ENCODE peak calls at places on chromosome 7, in six cellular contexts. R, C, E, Y, P and H are unnamed samples. For H3K27me3 and H3K36me3, the result is how much of the 10 kb centered on the place peaks cover.

GRCh38 chr7:102991540-102992214 is 78.9 kb downstream of the LRRC17 start:
- DNase-seq in Y (peak), C (no peak), P (no peak), E (no peak), R (no peak), H (no peak)

GRCh38 chr7:4959356-4959755 is 369 bp upstream of the MMD2 start:
- DNase-seq in E (no peak), P (no peak), C (no peak), Y (no peak), R (no peak), H (peak)

GRCh38 chr7:155804431-155804831 is 7.8 kb downstream of the SHH start:
- DNase-seq in E (no peak), P (no peak), Y (no peak), R (no peak), C (no peak), H (no peak)

GRCh38 chr7:65269150-65269856 is 104.4 kb upstream of the ZNF92 start:
- DNase-seq in E (no peak), C (no peak), R (no peak), P (no peak), Y (peak), H (no peak)

GRCh38 chr7:69814421-69814962 is 216.2 kb downstream of the AUTS2 start:
- DNase-seq in R (peak), C (no peak), E (no peak), Y (no peak), P (no peak), H (no peak)

GRCh38 chr7:46532571-46532970 is 611.5 kb upstream of the IGFBP3 start:
- DNase-seq in Y (no peak), P (no peak), E (no peak), R (no peak), C (no peak), H (no peak)

GRCh38 chr7:1598961-1599360 is 29.1 kb upstream of the PSMG3 start:
- DNase-seq in P (no peak), E (no peak), Y (no peak), R (peak), C (no peak), H (no peak)

GRCh38 chr7:122618603-122619189 is 80.2 kb downstream of the RNF133 start:
- DNase-seq in P (no peak), R (no peak), C (no peak), Y (no peak), E (no peak), H (no peak)

GRCh38 chr7:27095897-27096755 is at the start of gene HOXA1:
- DNase-seq in C (peak), R (peak), Y (peak), P (peak), E (peak), H (peak)

GRCh38 chr7:80284848-80285247 is 150.2 kb downstream of the GNAI1 start:
- DNase-seq in R (no peak), E (no peak), Y (no peak), C (no peak), P (no peak), H (no peak)

DNA sequence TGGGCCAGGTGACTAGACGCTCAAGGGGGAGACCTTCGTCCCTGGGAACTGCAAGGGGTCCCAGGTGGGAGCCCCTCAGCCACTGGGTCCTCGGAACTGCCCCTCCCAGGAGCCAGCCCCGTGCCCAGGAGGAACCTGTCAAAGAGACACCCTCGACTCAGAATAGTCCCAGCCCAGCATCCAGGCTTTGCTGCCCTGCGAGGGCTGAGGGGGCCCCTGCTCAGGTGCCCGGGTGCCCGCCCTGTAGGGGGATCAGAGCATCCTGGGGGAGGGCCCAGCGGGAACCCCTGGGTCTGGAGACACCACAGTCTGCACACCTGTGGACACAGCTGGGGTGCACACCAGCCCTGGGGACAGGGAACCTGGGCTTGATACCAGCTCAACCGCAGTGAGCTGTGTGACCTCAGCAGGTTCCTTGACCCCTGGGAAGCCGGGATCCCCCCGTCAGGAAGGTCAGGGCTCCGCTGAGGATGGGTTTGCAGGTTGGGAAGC is 394 bp downstream of the ELN start:
- DNase-seq in P (no peak), R (no peak), Y (no peak), E (no peak), C (no peak), H (no peak)
- H3K27me3 ChIP-seq in P (under half), R (under half), Y (half or more), E (under half), C (half or more), H (under half)

GRCh38 chr7:18903676-18904075 is 213.8 kb downstream of the TWIST1 start:
- DNase-seq in Y (no peak), R (no peak), E (no peak), C (no peak), P (no peak), H (no peak)
- H3K36me3 ChIP-seq in Y (under half), R (under half), E (under half), C (under half), P (under half), H (under half)

GRCh38 chr7:44634187-44634838 is 27.9 kb downstream of the OGDH start:
- DNase-seq in Y (no peak), C (no peak), R (no peak), P (no peak), E (no peak), H (no peak)
- TF ChIP-seq POLR2A in Y (peak), C (no peak), R (no peak), P (no peak), E (no peak), H (no peak)

DNA sequence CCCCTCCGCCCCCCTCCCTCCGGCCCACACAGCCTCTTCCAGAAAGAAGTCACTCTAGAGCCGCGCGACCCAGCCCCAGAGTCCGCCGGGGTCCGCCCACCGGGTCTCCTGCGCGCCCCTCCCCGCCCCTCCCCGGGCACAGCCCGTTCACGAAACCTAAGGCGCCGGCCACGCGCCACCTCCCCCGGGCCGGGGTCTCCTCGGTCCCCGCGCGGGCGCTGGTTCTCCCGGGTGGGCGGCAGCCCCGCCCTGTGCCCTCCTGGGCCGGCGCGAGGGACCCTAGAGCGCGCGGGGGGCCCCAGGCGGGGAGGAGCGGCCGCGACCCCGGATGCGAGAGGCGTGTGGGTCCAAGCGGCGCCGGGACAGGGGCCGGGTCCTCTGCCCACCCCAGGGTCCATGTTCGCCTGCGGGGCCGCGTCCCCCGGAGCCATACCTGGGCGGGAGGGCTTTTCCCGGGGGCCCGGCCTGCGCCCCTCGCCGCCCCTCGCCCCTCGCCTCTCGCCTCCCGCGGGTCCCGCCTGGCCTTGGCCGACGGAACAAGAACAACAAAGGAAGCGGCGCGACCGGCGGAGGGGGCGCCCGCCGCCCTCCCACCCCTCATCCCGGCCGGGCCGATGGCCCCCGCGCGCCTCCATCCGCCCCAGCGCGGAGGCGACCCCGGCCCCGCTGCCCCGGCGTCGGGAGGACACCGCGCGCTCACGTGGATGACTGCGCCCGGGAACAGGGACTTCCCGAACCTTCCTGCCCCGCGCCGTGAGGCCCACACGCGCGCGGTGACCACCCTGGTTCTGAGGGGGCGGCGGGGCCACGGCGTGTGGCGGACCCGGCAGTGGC is 348.0 kb downstream of the DNAJB6 start:
- DNase-seq in E (peak), R (peak), C (no peak), P (no peak), Y (no peak), H (no peak)
- H3K27me3 ChIP-seq in E (half or more), R (half or more), C (half or more), P (half or more), Y (half or more), H (under half)

DNA sequence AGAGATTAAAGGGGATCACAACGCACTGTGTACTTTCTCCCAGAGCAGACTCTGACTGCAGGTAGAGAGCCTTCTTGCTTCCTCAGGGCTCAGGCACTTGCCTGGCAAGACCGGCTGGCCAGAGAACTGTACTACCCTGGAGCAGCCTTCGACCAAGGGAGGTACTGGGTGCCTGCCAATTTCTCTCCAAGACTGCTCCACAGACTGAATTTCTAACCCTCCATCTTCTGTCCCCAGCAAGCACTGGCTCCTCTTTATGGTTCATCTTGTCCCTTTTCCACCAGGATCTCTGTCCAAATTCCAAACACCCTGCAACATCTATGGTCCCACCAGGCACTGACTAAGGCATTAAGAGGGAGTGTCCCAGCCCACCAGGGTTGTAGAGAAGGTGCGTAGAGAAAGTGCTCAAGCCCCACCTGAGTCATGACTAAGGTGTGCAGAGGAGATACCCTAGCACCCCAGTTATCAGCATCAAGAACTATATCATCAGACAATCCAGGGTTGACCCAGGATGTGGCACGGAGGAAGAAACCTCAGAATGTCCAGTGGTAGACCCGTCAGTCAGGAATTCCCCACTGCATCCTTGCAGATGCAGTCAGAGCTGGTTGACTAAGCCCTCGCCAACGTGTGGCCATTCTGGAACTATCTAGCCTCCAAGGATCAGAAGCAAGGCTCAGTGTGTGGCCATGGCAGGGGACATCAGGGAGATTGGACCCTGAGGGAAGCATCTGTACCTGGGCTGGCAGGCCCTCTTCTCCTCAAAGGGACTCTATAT is 60.9 kb upstream of the CAMK2B start:
- DNase-seq in E (no peak), Y (no peak), R (no peak), C (no peak), P (no peak), H (no peak)
- H3K36me3 ChIP-seq in E (under half), Y (half or more), R (under half), C (under half), P (under half), H (under half)

GRCh38 chr7:143391462-143392404 is 10.6 kb downstream of the ZYX start:
- DNase-seq in P (peak), E (peak), C (no peak), R (peak), Y (no peak), H (peak)
- TF ChIP-seq POLR2A in P (peak), E (no peak), C (no peak), R (no peak), Y (peak), H (no peak)

GRCh38 chr7:50379539-50379938 is 70.6 kb downstream of the FIGNL1 start:
- DNase-seq in E (no peak), P (no peak), Y (no peak), R (no peak), C (no peak), H (no peak)
- H3K27me3 ChIP-seq in E (under half), P (under half), Y (under half), R (under half), C (under half), H (under half)